ENCODE peak calls at places on chromosomes 2 and 18, in six cellular contexts. A, D, K, F, W and U are unnamed samples.

GRCh38 chr2:41735446-41735845 is 312.4 kb upstream of the PKDCC start:
- DNase-seq in K (no peak), W (no peak), F (no peak), A (no peak), D (no peak), U (no peak)

GRCh38 chr2:74499269-74499939 is at the start of gene LBX2:
- DNase-seq in A (no peak), K (no peak), F (no peak), D (no peak), W (no peak), U (no peak)

GRCh38 chr2:179036353-179036905 is 13.5 kb downstream of the CCDC141 start:
- DNase-seq in W (no peak), D (no peak), F (no peak), K (no peak), A (no peak), U (no peak)

GRCh38 chr2:126513033-126513432 is 142.9 kb upstream of the GYPC start:
- DNase-seq in W (no peak), A (peak), D (no peak), F (no peak), K (no peak), U (no peak)

GRCh38 chr2:20574930-20575329 is 76.0 kb downstream of the HS1BP3 start:
- DNase-seq in F (no peak), K (no peak), W (no peak), A (no peak), D (no peak), U (no peak)

GRCh38 chr2:160224060-160224459 is 24.0 kb upstream of the ITGB6 start:
- DNase-seq in W (no peak), K (no peak), F (no peak), D (peak), A (no peak), U (peak)

GRCh38 chr2:103361712-103362111 is 599.9 kb downstream of the TMEM182 start:
- DNase-seq in A (no peak), W (no peak), F (no peak), D (no peak), K (no peak), U (no peak)

GRCh38 chr2:160433466-160434172 is 60.0 kb downstream of the RBMS1 start:
- DNase-seq in F (no peak), W (no peak), D (no peak), K (no peak), A (no peak), U (no peak)

GRCh38 chr2:197144183-197144582 is 166.4 kb downstream of the ANKRD44 start:
- DNase-seq in A (no peak), F (no peak), W (no peak), K (no peak), D (no peak), U (no peak)

GRCh38 chr2:76170856-76171255 is 460.1 kb upstream of the GCFC2 start:
- DNase-seq in K (no peak), W (no peak), A (no peak), D (no peak), F (no peak), U (no peak)

GRCh38 chr2:88545118-88545517 is 82.1 kb downstream of the EIF2AK3 start:
- DNase-seq in W (no peak), K (no peak), A (no peak), D (peak), F (no peak), U (no peak)

GRCh38 chr2:226781471-226781870 is 18.1 kb downstream of the IRS1 start:
- DNase-seq in A (no peak), F (no peak), D (no peak), K (no peak), W (no peak), U (no peak)

GRCh38 chr2:34373586-34374233 is 774.6 kb upstream of the FAM98A start:
- DNase-seq in D (no peak), F (no peak), W (no peak), A (no peak), K (no peak), U (no peak)

GRCh38 chr18:57846258-57846657 is 43.1 kb upstream of the ATP8B1 start:
- DNase-seq in K (no peak), F (no peak), W (no peak), D (no peak), A (no peak), U (no peak)

GRCh38 chr2:200567932-200568331 is 17.9 kb upstream of the AOX1 start:
- DNase-seq in A (no peak), D (no peak), K (no peak), W (no peak), F (no peak), U (no peak)

GRCh38 chr18:46062781-46063180 is 9.3 kb downstream of the PSTPIP2 start:
- DNase-seq in A (no peak), F (no peak), D (no peak), W (no peak), K (no peak), U (no peak)

GRCh38 chr2:26609839-26610277 is 31.3 kb downstream of the CIB4 start:
- DNase-seq in K (no peak), W (no peak), D (no peak), A (no peak), F (peak), U (no peak)

GRCh38 chr18:70176537-70176936 is 28.9 kb downstream of the RTTN start:
- DNase-seq in F (no peak), K (no peak), A (no peak), D (no peak), W (no peak), U (no peak)

GRCh38 chr2:120313695-120314615 is 32.0 kb upstream of the INHBB start:
- DNase-seq in K (no peak), W (no peak), A (no peak), D (no peak), F (peak), U (no peak)

GRCh38 chr2:191617589-191617988 is 60.3 kb upstream of the NABP1 start:
- DNase-seq in W (no peak), D (no peak), F (peak), A (no peak), K (no peak), U (peak)

GRCh38 chr2:22904126-22904684 is 480.8 kb upstream of the KLHL29 start:
- DNase-seq in D (no peak), W (no peak), K (peak), F (no peak), A (peak), U (no peak)

GRCh38 chr2:178756843-178757242 is 50.4 kb downstream of the TTN start:
- DNase-seq in W (no peak), K (no peak), D (peak), F (no peak), A (no peak), U (no peak)

GRCh38 chr2:132374961-132375360 is 41.6 kb upstream of the GPR39 start:
- DNase-seq in W (no peak), A (no peak), D (no peak), F (no peak), K (no peak), U (no peak)

GRCh38 chr2:158816797-158817196 is 21.7 kb downstream of the DAPL1 start:
- DNase-seq in D (no peak), K (no peak), W (no peak), F (no peak), A (no peak), U (no peak)

GRCh38 chr2:205612661-205613060 is 69.6 kb upstream of the NRP2 start:
- DNase-seq in D (no peak), A (no peak), W (no peak), K (no peak), F (no peak), U (no peak)

GRCh38 chr2:47098953-47099352 is 56.2 kb downstream of the STPG4 start:
- DNase-seq in A (no peak), D (no peak), K (no peak), F (no peak), W (no peak), U (no peak)

GRCh38 chr2:104872034-104872865 is 18.3 kb downstream of the POU3F3 start:
- DNase-seq in D (no peak), A (no peak), F (no peak), K (no peak), W (no peak), U (no peak)

GRCh38 chr2:29376541-29376940 is 261.3 kb downstream of the CLIP4 start:
- DNase-seq in D (no peak), W (no peak), A (no peak), K (no peak), F (no peak), U (no peak)

GRCh38 chr2:229777716-229778115 is 63.4 kb upstream of the DNER start:
- DNase-seq in F (no peak), K (no peak), D (no peak), W (no peak), A (no peak), U (no peak)